ENCODE peak calls at places on chromosomes 16 and 17, in five cellular contexts. K, M, H, L and C are unnamed samples.

GRCh38 chr16:27267037-27267677 is 1.4 kb downstream of the NSMCE1 start:
- DNase-seq in K (no peak), M (no peak), H (no peak), L (no peak), C (no peak)

GRCh38 chr16:24849641-24850040 is 3.9 kb downstream of the SLC5A11 start:
- DNase-seq in K (no peak), M (no peak), H (no peak), L (no peak), C (no peak)

GRCh38 chr16:23949630-23950290 is 114.0 kb downstream of the PRKCB start:
- DNase-seq in K (no peak), M (no peak), H (no peak), L (no peak), C (peak)

GRCh38 chr17:15091825-15092224 is 173.3 kb downstream of the PMP22 start:
- DNase-seq in K (no peak), M (no peak), H (no peak), L (no peak), C (no peak)

GRCh38 chr17:50588391-50589111 is 28.0 kb downstream of the CACNA1G start:
- DNase-seq in K (no peak), M (no peak), H (no peak), L (no peak), C (no peak)

GRCh38 chr17:58339775-58340622 is 11.4 kb upstream of the TSPOAP1 start:
- DNase-seq in K (no peak), M (no peak), H (no peak), L (no peak), C (no peak)

GRCh38 chr16:22307838-22308237 is 10.6 kb downstream of the POLR3E start:
- DNase-seq in K (no peak), M (no peak), H (no peak), L (no peak), C (no peak)

GRCh38 chr17:18291718-18292540 is 22.9 kb downstream of the TOP3A start:
- DNase-seq in K (no peak), M (no peak), H (no peak), L (no peak), C (no peak)

GRCh38 chr16:50603206-50604064 is 55.2 kb downstream of the NKD1 start:
- DNase-seq in K (no peak), M (peak), H (no peak), L (no peak), C (no peak)

GRCh38 chr16:21302898-21303528 is 24.9 kb upstream of the CRYM start:
- DNase-seq in K (peak), M (peak), H (no peak), L (no peak), C (no peak)

GRCh38 chr17:66677201-66677981 is 157.5 kb upstream of the CACNG5 start:
- DNase-seq in K (peak), M (peak), H (no peak), L (no peak), C (no peak)

GRCh38 chr17:70622382-70623260 is 453.3 kb downstream of the KCNJ2 start:
- DNase-seq in K (no peak), M (peak), H (peak), L (no peak), C (no peak)

GRCh38 chr16:57585051-57585687 is 42.7 kb downstream of the ADGRG5 start:
- DNase-seq in K (no peak), M (no peak), H (no peak), L (peak), C (no peak)

GRCh38 chr17:77002103-77003045 is 134.2 kb downstream of the MGAT5B start:
- DNase-seq in K (peak), M (peak), H (no peak), L (no peak), C (no peak)

GRCh38 chr17:16243811-16244567 is 27.0 kb downstream of the PIGL start:
- DNase-seq in K (no peak), M (no peak), H (no peak), L (no peak), C (no peak)

GRCh38 chr16:10984509-10984908 is 40.1 kb downstream of the CLEC16A start:
- DNase-seq in K (no peak), M (peak), H (no peak), L (no peak), C (no peak)

GRCh38 chr17:19709841-19710240 is 6.5 kb downstream of the SLC47A2 start:
- DNase-seq in K (no peak), M (no peak), H (no peak), L (no peak), C (no peak)

GRCh38 chr17:36598951-36599401 is 2.4 kb upstream of the MRM1 start:
- DNase-seq in K (no peak), M (no peak), H (no peak), L (no peak), C (no peak)

GRCh38 chr17:70128727-70129238 is 40.5 kb upstream of the KCNJ2 start:
- DNase-seq in K (no peak), M (no peak), H (no peak), L (no peak), C (no peak)

GRCh38 chr16:21598676-21599157 is 660 bp upstream of the METTL9 start:
- DNase-seq in K (no peak), M (no peak), H (no peak), L (peak), C (no peak)

GRCh38 chr17:77872714-77873517 is 85.6 kb upstream of the TNRC6C start:
- DNase-seq in K (no peak), M (no peak), H (no peak), L (no peak), C (no peak)

GRCh38 chr16:8963825-8964441 is at the start of gene USP7:
- DNase-seq in K (peak), M (peak), H (peak), L (peak), C (peak)

GRCh38 chr16:77834600-77834963 is 46.2 kb downstream of the VAT1L start:
- DNase-seq in K (no peak), M (peak), H (no peak), L (no peak), C (no peak)

GRCh38 chr17:2239882-2240430 is 63.6 kb downstream of the SMG6 start:
- DNase-seq in K (peak), M (peak), H (no peak), L (no peak), C (no peak)

GRCh38 chr17:17050346-17051345 is 8.4 kb downstream of the MPRIP start:
- DNase-seq in K (peak), M (no peak), H (no peak), L (no peak), C (no peak)

GRCh38 chr16:70652322-70652721 is 6.0 kb downstream of the IL34 start:
- DNase-seq in K (no peak), M (no peak), H (no peak), L (no peak), C (no peak)

GRCh38 chr17:12627776-12628491 is 37.8 kb upstream of the MYOCD start:
- DNase-seq in K (no peak), M (peak), H (no peak), L (no peak), C (no peak)

GRCh38 chr17:74585711-74586110 is 6.4 kb downstream of the CD300LD start:
- DNase-seq in K (no peak), M (no peak), H (no peak), L (no peak), C (no peak)

GRCh38 chr17:65183736-65184135 is 46.6 kb downstream of the RGS9 start:
- DNase-seq in K (peak), M (peak), H (no peak), L (no peak), C (no peak)

GRCh38 chr16:72959301-72959996 is 88.5 kb downstream of the ZFHX3 start:
- DNase-seq in K (no peak), M (no peak), H (no peak), L (no peak), C (no peak)

DNA sequence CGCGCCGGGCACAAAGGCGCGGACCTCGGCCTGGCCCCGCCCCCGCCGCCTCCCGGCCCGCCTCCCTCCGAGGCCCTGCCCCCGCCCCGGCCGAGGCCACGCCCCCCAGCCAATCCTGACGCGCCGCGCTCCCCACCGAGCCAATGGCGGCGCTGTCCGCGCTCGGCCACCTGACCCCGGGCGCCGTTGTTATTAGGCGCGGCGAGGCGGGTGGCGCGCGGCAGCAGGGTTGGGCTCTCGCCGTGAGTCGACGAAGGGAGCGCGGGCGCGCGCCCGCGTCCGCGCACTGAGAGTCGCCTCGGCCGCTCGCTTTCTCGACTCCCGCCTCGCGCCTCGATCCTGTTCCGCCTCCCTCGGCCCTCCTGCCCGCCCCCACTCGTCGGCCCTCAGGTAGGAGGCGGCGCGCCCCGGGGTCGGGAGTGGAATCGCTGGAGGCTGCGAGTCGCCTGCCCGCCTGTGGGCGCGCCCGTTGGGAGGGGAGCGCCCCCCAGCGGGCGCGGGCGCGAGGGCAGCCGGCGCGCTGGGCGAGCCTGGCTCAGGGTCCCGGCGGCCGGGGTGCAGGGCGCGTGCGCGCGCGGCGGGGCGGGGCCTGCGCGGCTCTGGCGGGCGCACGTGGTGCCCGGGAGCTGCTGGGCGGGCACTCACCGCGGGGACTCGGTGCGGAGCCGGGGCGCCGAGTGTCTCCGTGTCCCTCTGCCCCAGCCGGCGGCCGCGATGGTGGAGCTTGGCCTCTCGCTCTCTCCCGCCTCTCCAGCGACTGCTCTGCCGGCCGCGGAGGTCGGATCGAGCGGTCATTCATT is 405 bp upstream of the CBLN1 start:
- DNase-seq in K (no peak), M (peak), H (peak), L (no peak), C (no peak)
- TF ChIP-seq CTCF in K (no peak), M (no peak), H (peak), L (no peak), C (no peak)

GRCh38 chr16:88642881-88643545 is 4.6 kb downstream of the IL17C start:
- DNase-seq in K (no peak), M (no peak), H (no peak), L (no peak), C (no peak)
- TF ChIP-seq CTCF in K (no peak), M (no peak), H (no peak), L (no peak), C (no peak)

GRCh38 chr16:31009894-31010293 is 544 bp downstream of the STX1B start:
- DNase-seq in K (no peak), M (no peak), H (no peak), L (no peak), C (no peak)
- TF ChIP-seq CTCF in K (no peak), M (peak), H (no peak), L (no peak), C (no peak)

GRCh38 chr16:68396481-68396880 is 51.8 kb downstream of the SMPD3 start:
- DNase-seq in K (no peak), M (peak), H (peak), L (no peak), C (no peak)
- TF ChIP-seq CTCF in K (peak), M (peak), H (peak), L (no peak), C (peak)